ENCODE peak calls at places on chromosomes 6 and 20, in nine cellular contexts. R is lung; E is cardiac muscle cell; A is body of pancreas; H is CD8-positive, alpha-beta T cell; N is colonic mucosa; B is prostate gland; P is ovary; L is right atrium auricular region. F is an unnamed sample.

GRCh38 chr6:29528300-29528931 is 31.1 kb downstream of the UBD start:
- DNase-seq in R (peak; percentile 14), E (no peak), A (no peak), H (no peak), N (no peak), B (no peak), P (no peak), L (no peak), F (no peak)

GRCh38 chr6:11500008-11500407 is 37.5 kb upstream of the TMEM170B start:
- DNase-seq in R (no peak), E (no peak), A (no peak), H (no peak), N (no peak), B (no peak), P (no peak), L (no peak), F (no peak)

GRCh38 chr6:163585932-163586437 is 171.5 kb downstream of the QKI start:
- DNase-seq in R (peak; percentile 66), E (no peak), A (peak; percentile 27), H (no peak), N (no peak), B (no peak), P (no peak), L (peak; percentile 88), F (no peak)

GRCh38 chr6:52547647-52548352 is 29.1 kb downstream of the TRAM2 start:
- DNase-seq in R (no peak), E (no peak), A (peak; percentile 24), H (no peak), N (peak; percentile 59), B (no peak), P (no peak), L (no peak), F (no peak)

GRCh38 chr6:147205690-147206600 is 1.7 kb downstream of the STXBP5 start:
- DNase-seq in R (no peak), E (no peak), A (peak; percentile 30), H (no peak), N (peak; percentile 68), B (no peak), P (no peak), L (no peak), F (no peak)

GRCh38 chr20:14051454-14051853 is 56.1 kb downstream of the MACROD2 start:
- DNase-seq in R (no peak), E (no peak), A (no peak), H (no peak), N (no peak), B (no peak), P (no peak), L (no peak), F (no peak)

GRCh38 chr6:70385931-70386330 is 27.4 kb upstream of the FAM135A start:
- DNase-seq in R (no peak), E (no peak), A (no peak), H (no peak), N (no peak), B (no peak), P (no peak), L (no peak), F (no peak)

GRCh38 chr6:7143161-7143974 is 35.6 kb downstream of the RREB1 start:
- DNase-seq in R (no peak), E (no peak), A (peak; percentile 41), H (no peak), N (no peak), B (no peak), P (no peak), L (no peak), F (no peak)

GRCh38 chr6:73340048-73340447 is 14.0 kb downstream of the DPPA5 start:
- DNase-seq in R (no peak), E (no peak), A (no peak), H (no peak), N (no peak), B (no peak), P (no peak), L (no peak), F (no peak)

GRCh38 chr20:34030453-34030852 is 36.7 kb downstream of the RALY start:
- DNase-seq in R (no peak), E (no peak), A (no peak), H (no peak), N (no peak), B (no peak), P (no peak), L (no peak), F (no peak)

GRCh38 chr20:40471261-40471629 is 217.8 kb downstream of the MAFB start:
- DNase-seq in R (no peak), E (peak; percentile 69), A (no peak), H (no peak), N (peak; percentile 29), B (no peak), P (no peak), L (no peak), F (no peak)

GRCh38 chr6:109381007-109381746 is 1.1 kb downstream of the CD164 start:
- DNase-seq in R (no peak), E (peak; percentile 4), A (peak; percentile 11), H (no peak), N (no peak), B (no peak), P (no peak), L (no peak), F (no peak)

GRCh38 chr6:73064261-73064660 is 161.0 kb downstream of the KHDC1L start:
- DNase-seq in R (no peak), E (no peak), A (no peak), H (no peak), N (no peak), B (no peak), P (no peak), L (no peak), F (no peak)

GRCh38 chr20:52572687-52573086 is 381.1 kb upstream of the ZFP64 start:
- DNase-seq in R (no peak), E (no peak), A (no peak), H (no peak), N (no peak), B (no peak), P (no peak), L (no peak), F (no peak)

GRCh38 chr6:96499781-96500180 is 21.8 kb upstream of the UFL1 start:
- DNase-seq in R (no peak), E (no peak), A (no peak), H (peak; percentile 74), N (no peak), B (no peak), P (no peak), L (no peak), F (no peak)
- H3K9me3 ChIP-seq in R (no peaks in the 10 kb centered on the region), E (no peaks in the 10 kb centered on the region), A (no peaks in the 10 kb centered on the region), H (no peaks in the 10 kb centered on the region), N (no peaks in the 10 kb centered on the region), B (no peaks in the 10 kb centered on the region), P (no peaks in the 10 kb centered on the region), L (peaks cover 10% of the 10 kb centered on the region), F (no peaks in the 10 kb centered on the region)

GRCh38 chr20:38093641-38094077 is 60.1 kb downstream of the RPRD1B start:
- DNase-seq in R (no peak), E (no peak), A (no peak), H (no peak), N (no peak), B (no peak), P (no peak), L (no peak), F (no peak)

GRCh38 chr20:38089500-38089899 is 56.0 kb downstream of the RPRD1B start:
- DNase-seq in R (no peak), E (no peak), A (no peak), H (no peak), N (no peak), B (no peak), P (no peak), L (no peak), F (no peak)

GRCh38 chr20:38094373-38094775 is 60.8 kb downstream of the RPRD1B start:
- DNase-seq in R (no peak), E (no peak), A (peak; percentile 24), H (no peak), N (no peak), B (no peak), P (no peak), L (peak; percentile 81), F (peak; percentile 10)

GRCh38 chr20:38092260-38092857 is 58.8 kb downstream of the RPRD1B start:
- DNase-seq in R (no peak), E (no peak), A (no peak), H (no peak), N (no peak), B (no peak), P (no peak), L (no peak), F (no peak)

DNA sequence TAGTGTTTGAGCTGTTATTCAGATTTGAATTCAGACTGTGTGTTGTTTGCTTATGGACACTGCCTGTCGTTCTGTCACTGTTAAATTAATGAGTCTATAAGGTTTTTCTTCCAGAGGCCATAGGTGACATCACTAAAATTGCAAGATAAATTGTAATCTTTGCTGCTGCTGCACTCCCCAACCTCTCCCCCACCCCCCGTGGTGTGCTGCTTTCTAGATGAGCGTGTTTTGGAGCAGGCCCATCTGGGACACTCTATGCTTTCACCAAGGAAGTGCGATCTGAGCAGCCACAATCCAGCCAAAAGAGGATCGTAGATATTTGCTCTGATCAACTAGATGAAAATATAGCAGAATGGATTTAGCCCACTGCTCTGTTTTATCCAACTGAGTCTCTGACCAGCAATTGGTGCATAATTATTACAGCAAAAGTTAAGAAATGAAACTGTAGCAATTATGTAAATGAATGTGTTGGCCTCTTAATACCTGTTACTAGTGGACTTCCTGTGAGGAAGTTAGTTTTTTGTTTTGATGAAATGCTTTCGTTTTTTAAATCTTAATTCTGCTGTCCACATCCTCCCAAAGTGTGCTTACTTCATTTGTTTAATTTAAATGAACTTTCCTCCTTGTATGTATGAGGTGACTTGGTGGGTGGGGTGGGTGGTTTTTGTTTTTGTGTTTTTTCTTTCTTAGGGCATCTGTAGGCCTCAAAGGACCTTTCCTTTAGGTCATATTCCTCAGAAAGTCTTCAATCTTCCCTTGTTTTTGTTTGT is 58.1 kb downstream of the RPRD1B start:
- DNase-seq in R (no peak), E (no peak), A (no peak), H (no peak), N (no peak), B (no peak), P (no peak), L (no peak), F (no peak)
- H3K4me3 ChIP-seq in R (no peak overlapping the region), E (no peak overlapping the region), A (no peak overlapping the region), H (no peak overlapping the region), N (no peak overlapping the region), B (no peak overlapping the region), P (no peak overlapping the region), L (no peak overlapping the region), F (no peak overlapping the region)

DNA sequence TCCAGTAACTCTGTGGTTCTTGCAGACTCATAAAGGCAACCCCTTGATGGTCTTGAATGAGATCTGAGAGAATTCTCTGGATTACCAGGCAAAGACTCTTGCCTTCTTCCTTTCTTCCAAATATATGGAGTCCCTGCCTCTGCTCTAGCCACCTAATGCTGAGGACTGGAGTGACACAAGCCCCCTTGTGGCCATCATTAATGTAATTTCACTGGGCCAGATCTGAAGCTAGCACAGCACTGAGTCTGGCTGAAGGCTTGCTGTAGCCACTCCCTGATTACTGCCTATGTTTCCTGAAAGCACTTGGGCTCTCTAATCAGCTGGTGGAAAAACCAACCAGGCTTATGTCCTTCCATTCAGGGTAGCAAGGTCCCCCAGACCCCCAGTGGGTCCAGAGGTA is 559.3 kb upstream of the IRAK1BP1 start:
- DNase-seq in R (no peak), E (peak; percentile 9), A (no peak), H (no peak), N (no peak), B (no peak), P (no peak), L (no peak), F (no peak)
- TF ChIP-seq CTCF in R (no peak), E (no peak), A (no peak), H (no peak), N (no peak), B (no peak), P (no peak), L (no peak), F (no peak)

GRCh38 chr6:48691420-48691819 is 580.4 kb upstream of the PTCHD4 start:
- DNase-seq in R (no peak), E (no peak), A (no peak), H (no peak), N (no peak), B (no peak), P (no peak), L (no peak), F (no peak)

GRCh38 chr6:48689498-48689897 is 578.5 kb upstream of the PTCHD4 start:
- DNase-seq in R (no peak), E (no peak), A (no peak), H (no peak), N (no peak), B (no peak), P (no peak), L (no peak), F (no peak)
- H3K9me3 ChIP-seq in R (peaks cover 4% of the 10 kb centered on the region), E (no peaks in the 10 kb centered on the region), A (no peaks in the 10 kb centered on the region), H (peaks cover 3% of the 10 kb centered on the region), N (no peaks in the 10 kb centered on the region), B (no peaks in the 10 kb centered on the region), P (no peaks in the 10 kb centered on the region), L (peaks cover 38% of the 10 kb centered on the region), F (no peaks in the 10 kb centered on the region)

F was measured in thyroid gland.